ENCODE peak calls at places on chromosomes 16 and 17, in four cellular contexts. E is foreskin fibroblast, H is fibroblast of the aortic adventitia, R is A549. B is an unnamed sample.

GRCh38 chr16:4385066-4385788 is 13.6 kb downstream of the VASN start:
- DNase-seq in E (peak), H (no peak), R (no peak), B (no peak)

GRCh38 chr17:81966343-81967243 is 5.6 kb upstream of the NOTUM start:
- DNase-seq in E (peak), H (no peak), R (no peak), B (peak)

GRCh38 chr17:64343071-64343774 is 47.4 kb downstream of the PECAM1 start:
- DNase-seq in E (no peak), H (no peak), R (no peak), B (no peak)

GRCh38 chr17:49708515-49709161 is 874 bp upstream of the SLC35B1 start:
- DNase-seq in E (peak), H (peak), R (no peak), B (no peak)

GRCh38 chr17:58156839-58157803 is 8.9 kb downstream of the OR4D1 start:
- DNase-seq in E (peak), H (no peak), R (peak), B (peak)

GRCh38 chr17:81569986-81570514 is 17.9 kb upstream of the FAAP100 start:
- DNase-seq in E (no peak), H (no peak), R (no peak), B (no peak)

GRCh38 chr16:50859628-50860360 is 117.9 kb downstream of the CYLD start:
- DNase-seq in E (no peak), H (no peak), R (no peak), B (no peak)

GRCh38 chr17:40087903-40088718 is 12.3 kb downstream of the NR1D1 start:
- DNase-seq in E (no peak), H (no peak), R (no peak), B (no peak)

GRCh38 chr17:62630365-62631085 is 3.1 kb downstream of the MRC2 start:
- DNase-seq in E (peak), H (no peak), R (no peak), B (peak)

GRCh38 chr17:79478051-79478461 is 132.8 kb downstream of the RBFOX3 start:
- DNase-seq in E (no peak), H (no peak), R (no peak), B (no peak)

GRCh38 chr17:53168413-53168812 is 654.3 kb upstream of the KIF2B start:
- DNase-seq in E (no peak), H (no peak), R (no peak), B (no peak)

GRCh38 chr17:46960152-46960551 is 18.9 kb downstream of the RPRML start:
- DNase-seq in E (no peak), H (no peak), R (no peak), B (no peak)

GRCh38 chr17:7509937-7510336 is 25.8 kb downstream of the POLR2A start:
- DNase-seq in E (no peak), H (no peak), R (no peak), B (no peak)

GRCh38 chr17:7354262-7354781 is 634 bp upstream of the TMEM95 start:
- DNase-seq in E (peak), H (peak), R (peak), B (peak)

GRCh38 chr17:17468217-17469010 is 8.4 kb upstream of the MED9 start:
- DNase-seq in E (no peak), H (no peak), R (no peak), B (no peak)

DNA sequence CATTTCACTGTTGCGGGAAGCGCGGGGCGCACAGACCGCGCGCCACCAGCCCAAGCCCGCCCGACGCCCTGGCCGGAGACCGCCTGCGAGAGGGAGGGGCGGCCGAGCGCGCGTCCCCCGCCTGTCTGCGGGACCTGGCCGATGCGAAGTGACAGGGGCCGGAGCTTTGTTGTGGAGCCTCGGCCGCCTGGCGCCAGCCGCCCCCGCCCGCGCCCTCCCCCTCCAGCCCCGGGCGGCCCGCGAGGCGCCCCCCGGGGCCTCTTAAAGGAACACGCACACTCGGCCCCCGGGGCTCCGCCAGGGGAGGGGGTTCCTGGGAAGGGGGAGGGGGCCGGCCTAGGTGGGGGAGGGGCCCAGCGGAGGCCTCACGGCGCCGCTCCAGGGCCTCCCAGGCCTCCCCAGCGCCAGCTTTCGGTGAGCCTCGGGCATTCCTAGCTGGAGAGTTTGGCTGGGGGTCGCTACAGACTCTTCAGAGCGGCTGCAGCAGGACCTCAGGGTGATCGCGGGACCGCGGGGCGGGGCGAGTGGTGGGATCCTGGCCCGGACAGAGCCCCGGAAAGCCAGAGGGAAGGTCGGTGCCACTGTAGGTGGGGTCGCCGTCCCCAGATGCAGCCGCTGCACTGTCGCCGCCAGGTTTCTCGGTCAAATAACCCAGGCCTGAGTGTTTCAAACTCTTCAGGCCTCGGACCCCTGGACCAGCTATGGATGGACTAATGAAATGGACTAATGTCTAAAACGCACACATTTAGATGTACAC is 2.4 kb upstream of the TBX2 start:
- DNase-seq in E (peak), H (peak), R (no peak), B (peak)
- TF ChIP-seq CTCF in E (peak), H (peak), R (no peak), B (no peak)

GRCh38 chr17:42744283-42744805 is 496 bp downstream of the EZH1 start:
- DNase-seq in E (peak), H (peak), R (peak), B (peak)
- TF ChIP-seq CTCF in E (no peak), H (no peak), R (no peak), B (no peak)

GRCh38 chr16:87636050-87636684 is 33.9 kb downstream of the JPH3 start:
- DNase-seq in E (peak), H (peak), R (peak), B (peak)

GRCh38 chr16:87634411-87634810 is 32.1 kb downstream of the JPH3 start:
- DNase-seq in E (no peak), H (no peak), R (no peak), B (no peak)

GRCh38 chr16:87637357-87637756 is 35.0 kb downstream of the JPH3 start:
- DNase-seq in E (no peak), H (no peak), R (no peak), B (no peak)

GRCh38 chr16:87636741-87637140 is 34.4 kb downstream of the JPH3 start:
- DNase-seq in E (no peak), H (no peak), R (no peak), B (no peak)

DNA sequence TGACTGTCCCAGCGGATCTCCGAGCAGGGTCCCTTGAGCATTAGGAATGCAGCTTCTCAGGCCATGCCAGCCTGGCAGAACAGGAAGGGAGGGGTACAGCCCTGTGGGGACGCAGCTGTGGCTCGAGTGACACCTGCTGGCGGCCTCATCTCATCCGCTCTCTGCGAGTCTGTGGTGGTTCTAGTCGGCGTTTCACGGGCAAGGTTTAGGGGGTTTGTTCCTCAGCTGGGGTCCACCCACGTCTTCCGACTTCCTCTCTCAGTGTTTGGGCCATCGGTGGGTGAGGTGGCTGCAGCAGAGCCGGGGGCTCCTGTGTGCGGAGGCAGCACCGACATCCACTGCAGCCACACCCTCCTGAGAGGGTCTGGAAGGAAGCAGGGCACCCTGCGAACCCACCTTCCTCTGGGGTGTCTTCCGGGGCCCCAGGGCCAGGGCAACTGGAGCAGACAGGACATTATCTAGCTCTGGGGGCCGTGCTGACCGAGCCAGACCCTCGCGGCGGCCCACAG is 33.3 kb downstream of the JPH3 start:
- DNase-seq in E (peak), H (peak), R (peak), B (peak)
- TF ChIP-seq CTCF in E (peak), H (peak), R (peak), B (peak)

GRCh38 chr17:2054740-2055493 is at the start of gene HIC1:
- DNase-seq in E (peak), H (peak), R (peak), B (peak)

GRCh38 chr17:2057130-2057713 is 2.3 kb downstream of the HIC1 start:
- DNase-seq in E (no peak), H (no peak), R (no peak), B (no peak)

GRCh38 chr17:2055494-2056220 is 754 bp downstream of the HIC1 start:
- DNase-seq in E (peak), H (no peak), R (no peak), B (peak)

GRCh38 chr17:2057714-2058520 is 3.0 kb downstream of the HIC1 start:
- DNase-seq in E (no peak), H (peak), R (no peak), B (peak)

GRCh38 chr17:2056221-2057129 is 1.6 kb downstream of the HIC1 start:
- DNase-seq in E (peak), H (peak), R (no peak), B (peak)
- TF ChIP-seq CTCF in E (no peak), H (no peak), R (no peak), B (no peak)

GRCh38 chr17:77946900-77947643 is 11.4 kb upstream of the TNRC6C start:
- DNase-seq in E (no peak), H (no peak), R (no peak), B (no peak)

GRCh38 chr17:77943971-77944370 is 14.5 kb upstream of the TNRC6C start:
- DNase-seq in E (peak), H (no peak), R (no peak), B (no peak)

GRCh38 chr17:77941004-77941403 is 17.5 kb upstream of the TNRC6C start:
- DNase-seq in E (no peak), H (no peak), R (no peak), B (no peak)

GRCh38 chr17:77942111-77942988 is 16.2 kb upstream of the TNRC6C start:
- DNase-seq in E (no peak), H (no peak), R (no peak), B (no peak)

DNA sequence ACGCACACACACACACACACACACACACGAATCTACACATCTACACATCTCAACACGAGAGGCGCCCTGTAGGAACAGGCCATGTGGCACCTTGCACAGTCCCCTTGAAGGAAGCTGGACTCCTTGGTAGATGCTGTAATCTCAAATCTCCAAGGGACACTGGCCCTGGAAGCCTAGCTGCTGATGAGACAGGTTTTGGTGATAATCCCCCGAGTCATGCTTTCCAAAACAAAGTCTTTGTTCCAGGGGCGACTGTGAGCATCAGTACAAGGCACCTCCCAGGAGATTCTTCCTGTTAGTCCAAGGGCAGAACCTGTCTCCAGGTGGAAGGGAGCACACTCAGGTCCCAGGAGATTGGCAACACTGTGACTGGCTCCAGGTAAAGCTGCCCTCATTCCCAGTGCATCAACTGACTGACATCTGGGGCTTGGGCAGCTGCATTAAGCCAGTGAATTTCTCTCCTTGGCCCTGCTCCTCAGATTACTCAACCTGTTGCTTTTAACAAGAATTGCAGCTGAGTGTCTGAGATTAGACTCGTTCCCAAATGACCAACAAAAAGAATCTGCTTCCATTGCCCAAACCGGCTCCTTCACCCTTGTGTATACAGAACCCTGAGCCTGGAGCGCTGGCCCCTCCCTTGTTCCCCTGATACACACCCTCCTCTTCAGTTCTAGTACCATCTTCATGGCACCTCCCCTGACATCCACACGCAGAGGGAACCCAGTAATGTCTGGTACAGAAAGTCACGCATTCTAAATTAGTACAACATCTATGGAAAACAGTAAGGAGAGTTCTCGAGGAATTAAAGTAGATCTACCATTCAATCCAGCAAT is 13.9 kb upstream of the TNRC6C start:
- DNase-seq in E (peak), H (peak), R (no peak), B (no peak)
- TF ChIP-seq CTCF in E (no peak), H (no peak), R (no peak), B (no peak)

GRCh38 chr17:59287887-59288286 is 43.6 kb upstream of the YPEL2 start:
- DNase-seq in E (peak), H (peak), R (no peak), B (no peak)

GRCh38 chr17:59287452-59287851 is 44.0 kb upstream of the YPEL2 start:
- DNase-seq in E (peak), H (peak), R (no peak), B (no peak)

GRCh38 chr17:59296190-59296589 is 35.3 kb upstream of the YPEL2 start:
- DNase-seq in E (no peak), H (no peak), R (no peak), B (no peak)

GRCh38 chr17:59292174-59292523 is 39.3 kb upstream of the YPEL2 start:
- DNase-seq in E (no peak), H (no peak), R (no peak), B (no peak)
- TF ChIP-seq CTCF in E (no peak), H (no peak), R (no peak), B (no peak)

GRCh38 chr16:86305440-86305839 is 204.9 kb upstream of the FOXF1 start:
- DNase-seq in E (no peak), H (no peak), R (no peak), B (no peak)

GRCh38 chr16:86302710-86303109 is 207.6 kb upstream of the FOXF1 start:
- DNase-seq in E (no peak), H (no peak), R (no peak), B (no peak)

GRCh38 chr16:86306046-86306644 is 204.2 kb upstream of the FOXF1 start:
- DNase-seq in E (peak), H (peak), R (no peak), B (peak)

GRCh38 chr16:86304868-86305267 is 205.5 kb upstream of the FOXF1 start:
- DNase-seq in E (no peak), H (no peak), R (no peak), B (no peak)

GRCh38 chr16:86303787-86304685 is 206.3 kb upstream of the FOXF1 start:
- DNase-seq in E (no peak), H (peak), R (no peak), B (peak)
- TF ChIP-seq CTCF in E (no peak), H (no peak), R (no peak), B (no peak)

GRCh38 chr17:28413804-28414203 is 7.8 kb upstream of the SLC46A1 start:
- DNase-seq in E (no peak), H (no peak), R (no peak), B (no peak)
- TF ChIP-seq CTCF in E (no peak), H (no peak), R (no peak), B (no peak)

GRCh38 chr16:72532896-72533295 is 360.9 kb upstream of the PMFBP1 start:
- DNase-seq in E (no peak), H (peak), R (no peak), B (no peak)

GRCh38 chr16:72530434-72530833 is 358.5 kb upstream of the PMFBP1 start:
- DNase-seq in E (peak), H (peak), R (peak), B (peak)
- TF ChIP-seq CTCF in E (peak), H (peak), R (peak), B (peak)